ENCODE peak calls at places on chromosome 21, in seven cellular contexts. One of them, this sample, is unnamed.

GRCh38 chr21:33070921-33071877 is 1.3 kb downstream of the OLIG1 start:
- DNase-seq in thoracic aorta: no peak
- DNase-seq in NB4: peak
- DNase-seq in pancreas: no peak
- DNase-seq in AG10803: no peak
- DNase-seq in heart right ventricle: no peak
- DNase-seq in dorsolateral prefrontal cortex: no peak
- DNase-seq in this sample: no peak

GRCh38 chr21:31543191-31543590 is 116.3 kb upstream of the SOD1 start:
- DNase-seq in NB4: no peak
- DNase-seq in pancreas: no peak
- DNase-seq in AG10803: no peak
- DNase-seq in dorsolateral prefrontal cortex: no peak
- DNase-seq in heart right ventricle: no peak
- DNase-seq in thoracic aorta: no peak
- DNase-seq in this sample: no peak

GRCh38 chr21:14889080-14889805 is 175.6 kb downstream of the NRIP1 start:
- DNase-seq in dorsolateral prefrontal cortex: no peak
- DNase-seq in thoracic aorta: no peak
- DNase-seq in heart right ventricle: no peak
- DNase-seq in AG10803: peak
- DNase-seq in NB4: no peak
- DNase-seq in pancreas: no peak
- DNase-seq in this sample: no peak

GRCh38 chr21:18368193-18368592 is 35.4 kb downstream of the TMPRSS15 start:
- DNase-seq in heart right ventricle: no peak
- DNase-seq in thoracic aorta: no peak
- DNase-seq in AG10803: no peak
- DNase-seq in NB4: peak
- DNase-seq in dorsolateral prefrontal cortex: no peak
- DNase-seq in pancreas: no peak
- DNase-seq in this sample: no peak

GRCh38 chr21:37915941-37916794 is at the start of gene KCNJ6:
- DNase-seq in pancreas: no peak
- DNase-seq in NB4: peak
- DNase-seq in thoracic aorta: no peak
- DNase-seq in AG10803: peak
- DNase-seq in dorsolateral prefrontal cortex: peak
- DNase-seq in heart right ventricle: no peak
- DNase-seq in this sample: peak

GRCh38 chr21:37642493-37642892 is 273.8 kb downstream of the KCNJ6 start:
- DNase-seq in NB4: peak
- DNase-seq in thoracic aorta: no peak
- DNase-seq in dorsolateral prefrontal cortex: no peak
- DNase-seq in heart right ventricle: no peak
- DNase-seq in AG10803: no peak
- DNase-seq in pancreas: no peak
- DNase-seq in this sample: no peak

GRCh38 chr21:28482657-28483056 is 510.0 kb downstream of the LTN1 start:
- DNase-seq in AG10803: no peak
- DNase-seq in dorsolateral prefrontal cortex: no peak
- DNase-seq in pancreas: no peak
- DNase-seq in heart right ventricle: no peak
- DNase-seq in NB4: no peak
- DNase-seq in thoracic aorta: no peak
- DNase-seq in this sample: no peak

GRCh38 chr21:15004721-15005370 is 60.0 kb downstream of the NRIP1 start:
- DNase-seq in AG10803: peak
- DNase-seq in NB4: no peak
- DNase-seq in dorsolateral prefrontal cortex: no peak
- DNase-seq in heart right ventricle: no peak
- DNase-seq in thoracic aorta: no peak
- DNase-seq in pancreas: no peak
- DNase-seq in this sample: no peak

GRCh38 chr21:32844653-32845443 is 73.3 kb upstream of the PAXBP1 start:
- DNase-seq in NB4: peak
- DNase-seq in AG10803: peak
- DNase-seq in dorsolateral prefrontal cortex: no peak
- DNase-seq in thoracic aorta: peak
- DNase-seq in pancreas: no peak
- DNase-seq in heart right ventricle: no peak
- DNase-seq in this sample: no peak

GRCh38 chr21:43034826-43035225 is 40.8 kb downstream of the CBS start:
- DNase-seq in heart right ventricle: no peak
- DNase-seq in dorsolateral prefrontal cortex: no peak
- DNase-seq in AG10803: no peak
- DNase-seq in NB4: no peak
- DNase-seq in pancreas: no peak
- DNase-seq in thoracic aorta: no peak
- DNase-seq in this sample: no peak

GRCh38 chr21:32101206-32101763 is 177.6 kb downstream of the MIS18A start:
- DNase-seq in NB4: no peak
- DNase-seq in heart right ventricle: no peak
- DNase-seq in thoracic aorta: no peak
- DNase-seq in pancreas: no peak
- DNase-seq in dorsolateral prefrontal cortex: no peak
- DNase-seq in AG10803: no peak
- DNase-seq in this sample: no peak

GRCh38 chr21:29185172-29185571 is 54.7 kb downstream of the MAP3K7CL start:
- DNase-seq in NB4: no peak
- DNase-seq in heart right ventricle: no peak
- DNase-seq in thoracic aorta: no peak
- DNase-seq in pancreas: no peak
- DNase-seq in AG10803: no peak
- DNase-seq in dorsolateral prefrontal cortex: no peak
- DNase-seq in this sample: no peak

GRCh38 chr21:20570824-20571232 is 427.4 kb upstream of the NCAM2 start:
- DNase-seq in NB4: peak
- DNase-seq in pancreas: no peak
- DNase-seq in heart right ventricle: no peak
- DNase-seq in AG10803: no peak
- DNase-seq in thoracic aorta: no peak
- DNase-seq in dorsolateral prefrontal cortex: no peak
- DNase-seq in this sample: no peak

GRCh38 chr21:46420241-46421190 is 38.2 kb upstream of the DIP2A start:
- DNase-seq in dorsolateral prefrontal cortex: peak
- DNase-seq in AG10803: no peak
- DNase-seq in NB4: no peak
- DNase-seq in thoracic aorta: no peak
- DNase-seq in pancreas: no peak
- DNase-seq in heart right ventricle: no peak
- DNase-seq in this sample: no peak

GRCh38 chr21:37459575-37459974 is 93.0 kb downstream of the DYRK1A start:
- DNase-seq in heart right ventricle: no peak
- DNase-seq in AG10803: peak
- DNase-seq in thoracic aorta: no peak
- DNase-seq in NB4: no peak
- DNase-seq in dorsolateral prefrontal cortex: no peak
- DNase-seq in pancreas: no peak
- DNase-seq in this sample: no peak

GRCh38 chr21:22554690-22555316 is 1556.6 kb downstream of the NCAM2 start:
- DNase-seq in pancreas: no peak
- DNase-seq in AG10803: no peak
- DNase-seq in thoracic aorta: no peak
- DNase-seq in NB4: no peak
- DNase-seq in heart right ventricle: no peak
- DNase-seq in dorsolateral prefrontal cortex: no peak
- DNase-seq in this sample: no peak

GRCh38 chr21:31446206-31446900 is 102.3 kb upstream of the TIAM1 start:
- DNase-seq in thoracic aorta: no peak
- DNase-seq in heart right ventricle: no peak
- DNase-seq in dorsolateral prefrontal cortex: no peak
- DNase-seq in NB4: peak
- DNase-seq in AG10803: no peak
- DNase-seq in pancreas: no peak
- DNase-seq in this sample: no peak

DNA sequence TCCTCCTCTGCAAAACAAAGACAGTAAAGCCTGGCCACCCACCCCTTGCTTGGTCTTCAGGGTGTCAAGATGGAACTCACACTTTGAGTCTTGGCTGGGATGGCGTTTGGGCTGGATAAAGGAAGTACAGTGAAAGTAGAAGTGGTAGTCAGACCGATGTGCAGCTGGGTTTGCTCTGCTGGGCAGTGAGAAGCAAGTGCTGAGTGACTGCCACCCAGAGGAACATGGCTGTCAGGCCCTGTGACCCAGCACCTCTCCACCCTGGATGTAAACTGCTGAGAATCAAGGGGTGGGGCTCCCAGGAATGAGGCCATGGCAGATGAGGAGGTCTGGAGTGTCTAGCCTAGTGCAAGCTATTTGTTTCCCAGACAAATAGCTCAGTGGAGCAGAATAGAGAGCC is 51.2 kb downstream of the POFUT2 start:
- DNase-seq in pancreas: no peak
- DNase-seq in thoracic aorta: no peak
- DNase-seq in heart right ventricle: no peak
- DNase-seq in NB4: peak
- DNase-seq in AG10803: no peak
- DNase-seq in dorsolateral prefrontal cortex: no peak
- DNase-seq in this sample: no peak
- TF ChIP-seq CTCF in pancreas: no peak
- TF ChIP-seq CTCF in thoracic aorta: no peak
- TF ChIP-seq CTCF in heart right ventricle: no peak
- TF ChIP-seq CTCF in NB4: peak
- TF ChIP-seq CTCF in AG10803: no peak
- TF ChIP-seq CTCF in dorsolateral prefrontal cortex: no peak
- TF ChIP-seq CTCF in this sample: no peak

DNA sequence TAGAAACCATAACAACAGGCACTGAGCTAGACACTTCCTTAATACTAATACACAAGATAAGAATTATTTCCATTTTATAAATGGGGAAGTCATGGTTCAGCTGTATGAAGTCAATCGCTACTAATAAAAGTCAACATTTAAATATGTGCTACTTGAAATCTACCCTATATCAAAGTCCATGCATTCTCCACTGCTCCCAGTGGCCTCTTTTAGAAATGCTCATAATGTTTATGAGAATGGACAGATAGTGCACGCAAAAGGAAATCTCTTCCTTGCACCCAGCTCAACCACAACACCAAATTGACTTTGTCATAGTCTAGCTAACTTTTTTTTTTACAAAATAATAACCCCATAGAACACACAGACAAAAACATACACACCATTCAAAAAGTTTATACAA is 281.7 kb upstream of the CXADR start:
- DNase-seq in dorsolateral prefrontal cortex: no peak
- DNase-seq in heart right ventricle: no peak
- DNase-seq in pancreas: no peak
- DNase-seq in AG10803: no peak
- DNase-seq in NB4: no peak
- DNase-seq in thoracic aorta: no peak
- DNase-seq in this sample: no peak
- TF ChIP-seq CTCF in dorsolateral prefrontal cortex: no peak
- TF ChIP-seq CTCF in heart right ventricle: no peak
- TF ChIP-seq CTCF in pancreas: no peak
- TF ChIP-seq CTCF in AG10803: no peak
- TF ChIP-seq CTCF in NB4: no peak
- TF ChIP-seq CTCF in thoracic aorta: no peak
- TF ChIP-seq CTCF in this sample: peak

DNA sequence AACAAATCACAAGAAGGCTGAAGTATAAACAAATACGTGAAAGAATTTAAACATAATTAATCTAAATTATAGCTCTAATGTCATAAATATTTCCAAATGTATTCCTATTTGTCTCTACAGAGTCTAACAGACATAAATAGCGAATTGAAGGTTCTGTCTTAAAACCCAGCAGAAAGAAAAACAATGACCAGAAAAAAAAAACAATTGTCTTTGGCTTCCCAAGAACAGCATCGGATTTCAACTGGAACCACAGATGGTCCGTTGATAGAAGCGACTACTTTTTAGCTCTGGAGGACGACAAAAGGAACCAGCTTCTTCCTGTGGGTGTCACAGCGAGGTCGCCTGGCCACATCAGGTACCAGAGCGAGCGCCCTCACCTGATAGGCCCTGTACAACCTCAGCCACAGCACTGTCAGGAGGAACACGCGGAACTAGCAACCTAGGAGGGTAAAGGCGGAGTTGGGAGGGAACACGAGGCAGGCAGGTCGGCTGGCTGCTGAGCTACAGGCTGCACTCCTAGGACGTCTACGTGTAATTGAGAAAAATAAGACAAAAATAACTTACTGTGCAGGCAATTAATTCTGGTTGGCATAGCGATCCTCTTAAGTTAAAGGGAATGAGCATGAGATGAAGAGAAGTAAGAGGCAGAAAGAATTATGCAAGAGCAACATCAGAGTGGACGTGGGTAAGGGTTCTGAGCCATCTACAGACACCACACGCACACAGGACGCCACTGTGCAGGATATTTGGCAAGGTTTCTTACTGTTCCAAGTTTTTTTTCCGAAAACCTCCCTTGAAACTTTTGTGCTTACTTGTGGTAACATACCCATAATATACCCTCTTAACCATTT is 16.7 kb upstream of the PRDM15 start:
- DNase-seq in thoracic aorta: no peak
- DNase-seq in heart right ventricle: no peak
- DNase-seq in pancreas: no peak
- DNase-seq in dorsolateral prefrontal cortex: no peak
- DNase-seq in NB4: no peak
- DNase-seq in AG10803: no peak
- DNase-seq in this sample: no peak
- TF ChIP-seq CTCF in thoracic aorta: no peak
- TF ChIP-seq CTCF in heart right ventricle: no peak
- TF ChIP-seq CTCF in pancreas: no peak
- TF ChIP-seq CTCF in dorsolateral prefrontal cortex: no peak
- TF ChIP-seq CTCF in NB4: no peak
- TF ChIP-seq CTCF in AG10803: no peak
- TF ChIP-seq CTCF in this sample: no peak

GRCh38 chr21:35338281-35338680 is 289.2 kb upstream of the RUNX1 start:
- DNase-seq in heart right ventricle: no peak
- DNase-seq in NB4: no peak
- DNase-seq in pancreas: no peak
- DNase-seq in thoracic aorta: no peak
- DNase-seq in dorsolateral prefrontal cortex: no peak
- DNase-seq in AG10803: no peak
- DNase-seq in this sample: no peak

GRCh38 chr21:35338881-35339632 is 290.0 kb upstream of the RUNX1 start:
- DNase-seq in pancreas: no peak
- DNase-seq in heart right ventricle: no peak
- DNase-seq in thoracic aorta: no peak
- DNase-seq in NB4: no peak
- DNase-seq in AG10803: no peak
- DNase-seq in dorsolateral prefrontal cortex: no peak
- DNase-seq in this sample: no peak

GRCh38 chr21:35337573-35337972 is 288.5 kb upstream of the RUNX1 start:
- DNase-seq in NB4: no peak
- DNase-seq in pancreas: no peak
- DNase-seq in AG10803: no peak
- DNase-seq in heart right ventricle: no peak
- DNase-seq in thoracic aorta: no peak
- DNase-seq in dorsolateral prefrontal cortex: no peak
- DNase-seq in this sample: no peak

GRCh38 chr21:35342440-35342839 is 293.3 kb upstream of the RUNX1 start:
- DNase-seq in AG10803: no peak
- DNase-seq in NB4: peak
- DNase-seq in heart right ventricle: no peak
- DNase-seq in pancreas: no peak
- DNase-seq in dorsolateral prefrontal cortex: no peak
- DNase-seq in thoracic aorta: no peak
- DNase-seq in this sample: no peak

DNA sequence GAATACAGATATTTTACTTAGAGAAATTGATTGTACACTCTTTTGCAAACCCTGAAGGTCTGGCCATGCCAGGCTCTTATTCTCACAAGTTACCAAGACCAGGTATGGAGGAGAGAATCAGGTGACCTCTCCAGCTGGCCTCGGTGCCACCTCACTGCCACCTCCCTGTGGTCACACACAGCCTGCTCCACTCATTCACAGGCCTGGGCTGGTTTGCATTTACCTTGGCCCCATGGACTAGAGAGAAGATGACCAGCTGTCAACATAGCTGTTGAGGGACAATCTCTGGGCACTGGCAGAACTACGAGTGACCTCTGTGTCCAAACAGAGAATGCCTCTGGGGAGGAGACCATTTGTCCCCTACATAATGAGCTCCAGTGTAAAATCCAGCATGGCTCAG is 291.2 kb upstream of the RUNX1 start:
- DNase-seq in NB4: no peak
- DNase-seq in dorsolateral prefrontal cortex: no peak
- DNase-seq in AG10803: no peak
- DNase-seq in thoracic aorta: no peak
- DNase-seq in pancreas: no peak
- DNase-seq in heart right ventricle: no peak
- DNase-seq in this sample: no peak
- TF ChIP-seq CTCF in NB4: no peak
- TF ChIP-seq CTCF in dorsolateral prefrontal cortex: no peak
- TF ChIP-seq CTCF in AG10803: no peak
- TF ChIP-seq CTCF in thoracic aorta: no peak
- TF ChIP-seq CTCF in pancreas: no peak
- TF ChIP-seq CTCF in heart right ventricle: no peak
- TF ChIP-seq CTCF in this sample: no peak